ENCODE peak calls at places on chromosomes 12 and 14, in four cellular contexts. T is transverse colon, Y is WERI-Rb-1, Z is brain microvascular endothelial cell. F is an unnamed sample.

GRCh38 chr14:56490379-56490778 is 89.2 kb upstream of the TMEM260 start:
- DNase-seq in T (no peak), Y (no peak), Z (no peak), F (no peak)

GRCh38 chr12:127241056-127241830 is 1025.7 kb upstream of the TMEM132C start:
- DNase-seq in T (no peak), Y (no peak), Z (no peak), F (no peak)

GRCh38 chr12:59067068-59067467 is 146.8 kb upstream of the LRIG3 start:
- DNase-seq in T (no peak), Y (peak), Z (peak), F (peak)

GRCh38 chr12:102510463-102510862 is 30.1 kb upstream of the IGF1 start:
- DNase-seq in T (no peak), Y (no peak), Z (no peak), F (no peak)

GRCh38 chr12:49038291-49038955 is 19.8 kb upstream of the PRKAG1 start:
- DNase-seq in T (no peak), Y (no peak), Z (no peak), F (no peak)

GRCh38 chr12:117986705-117987469 is 18.1 kb upstream of the KSR2 start:
- DNase-seq in T (no peak), Y (no peak), Z (peak), F (no peak)

GRCh38 chr12:22856120-22856699 is 231.2 kb downstream of the ETNK1 start:
- DNase-seq in T (no peak), Y (no peak), Z (no peak), F (peak)

GRCh38 chr12:15168279-15168678 is 52.9 kb downstream of the RERG start:
- DNase-seq in T (no peak), Y (no peak), Z (no peak), F (no peak)

GRCh38 chr12:55972045-55972843 is 1.6 kb upstream of the RAB5B start:
- DNase-seq in T (no peak), Y (no peak), Z (peak), F (no peak)

GRCh38 chr12:114399664-114400211 is 6.2 kb downstream of the TBX5 start:
- DNase-seq in T (no peak), Y (no peak), Z (no peak), F (no peak)

GRCh38 chr14:96309907-96310330 is 53.2 kb downstream of the ATG2B start:
- DNase-seq in T (no peak), Y (peak), Z (no peak), F (no peak)

GRCh38 chr12:25839470-25839869 is 119.0 kb upstream of the RASSF8 start:
- DNase-seq in T (no peak), Y (no peak), Z (peak), F (no peak)

GRCh38 chr14:87073880-87074570 is 919.0 kb downstream of the GALC start:
- DNase-seq in T (no peak), Y (no peak), Z (no peak), F (no peak)

GRCh38 chr14:105067140-105067968 is 2.1 kb upstream of the GPR132 start:
- DNase-seq in T (no peak), Y (no peak), Z (peak), F (no peak)

GRCh38 chr14:103834956-103835355 is 12.4 kb downstream of the PPP1R13B start:
- DNase-seq in T (no peak), Y (no peak), Z (no peak), F (no peak)

GRCh38 chr12:127750076-127750840 is 516.7 kb upstream of the TMEM132C start:
- DNase-seq in T (no peak), Y (no peak), Z (peak), F (peak)

GRCh38 chr14:77562681-77563080 is 53.8 kb downstream of the SPTLC2 start:
- DNase-seq in T (no peak), Y (no peak), Z (peak), F (peak)

GRCh38 chr14:89858084-89858483 is 96.4 kb downstream of the EFCAB11 start:
- DNase-seq in T (no peak), Y (no peak), Z (peak), F (no peak)

GRCh38 chr14:37973031-37973908 is 234.4 kb upstream of the SSTR1 start:
- DNase-seq in T (no peak), Y (no peak), Z (no peak), F (no peak)

GRCh38 chr12:13223176-13223806 is 26.8 kb downstream of the EMP1 start:
- DNase-seq in T (no peak), Y (no peak), Z (peak), F (peak)

GRCh38 chr12:125528300-125528699 is 463.1 kb downstream of the AACS start:
- DNase-seq in T (no peak), Y (no peak), Z (no peak), F (no peak)

GRCh38 chr14:29558516-29558915 is 369.1 kb downstream of the PRKD1 start:
- DNase-seq in T (no peak), Y (no peak), Z (no peak), F (peak)

GRCh38 chr14:93034671-93034994 is 81.1 kb downstream of the ITPK1 start:
- DNase-seq in T (no peak), Y (no peak), Z (no peak), F (no peak)
- TF ChIP-seq CTCF in T (no peak), Y (no peak), Z (no peak), F (no peak)

GRCh38 chr14:69879175-69880047 is at the start of gene SMOC1:
- DNase-seq in T (peak), Y (peak), Z (peak), F (no peak)
- H3K4me3 ChIP-seq in T (peak), Y (peak), Z (peak), F (no peak)

GRCh38 chr12:57896139-57896436 is 45.3 kb upstream of the ATP23 start:
- DNase-seq in T (no peak), Y (peak), Z (no peak), F (no peak)

GRCh38 chr12:57897296-57897974 is 43.9 kb upstream of the ATP23 start:
- DNase-seq in T (no peak), Y (peak), Z (no peak), F (no peak)

GRCh38 chr12:57895337-57896138 is 45.8 kb upstream of the ATP23 start:
- DNase-seq in T (no peak), Y (no peak), Z (no peak), F (no peak)

GRCh38 chr12:57898308-57898970 is 42.9 kb upstream of the ATP23 start:
- DNase-seq in T (peak), Y (no peak), Z (no peak), F (no peak)

GRCh38 chr12:57896437-57897201 is 44.7 kb upstream of the ATP23 start:
- DNase-seq in T (peak), Y (peak), Z (peak), F (no peak)
- TF ChIP-seq CTCF in T (no peak), Y (peak), Z (peak), F (peak)

GRCh38 chr12:113244015-113244983 is 23.0 kb downstream of the TPCN1 start:
- DNase-seq in T (peak), Y (no peak), Z (no peak), F (no peak)
- H3K4me3 ChIP-seq in T (no peak), Y (no peak), Z (no peak), F (no peak)

DNA sequence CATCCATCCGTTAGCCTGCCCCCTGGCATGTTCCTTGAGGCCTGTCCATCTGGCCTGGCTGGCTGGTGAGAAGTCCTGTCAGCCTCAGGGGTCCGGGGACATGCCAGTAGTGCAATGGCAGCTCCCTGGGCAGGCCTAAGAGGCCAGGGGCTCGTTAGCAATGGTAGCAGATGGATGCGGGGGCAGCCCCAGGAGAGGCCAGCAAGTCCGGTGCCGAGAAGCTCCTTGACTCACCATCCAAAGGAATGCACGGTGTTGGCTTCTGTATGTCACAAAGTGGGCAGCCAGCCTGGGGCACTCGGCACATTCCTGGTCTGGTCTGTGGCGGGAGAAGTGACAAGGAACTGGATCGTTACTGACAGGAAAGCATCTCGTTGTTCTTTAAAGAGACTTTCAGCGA is 319.9 kb downstream of the CACNA1C start:
- DNase-seq in T (no peak), Y (no peak), Z (no peak), F (no peak)
- TF ChIP-seq CTCF in T (no peak), Y (no peak), Z (no peak), F (no peak)

DNA sequence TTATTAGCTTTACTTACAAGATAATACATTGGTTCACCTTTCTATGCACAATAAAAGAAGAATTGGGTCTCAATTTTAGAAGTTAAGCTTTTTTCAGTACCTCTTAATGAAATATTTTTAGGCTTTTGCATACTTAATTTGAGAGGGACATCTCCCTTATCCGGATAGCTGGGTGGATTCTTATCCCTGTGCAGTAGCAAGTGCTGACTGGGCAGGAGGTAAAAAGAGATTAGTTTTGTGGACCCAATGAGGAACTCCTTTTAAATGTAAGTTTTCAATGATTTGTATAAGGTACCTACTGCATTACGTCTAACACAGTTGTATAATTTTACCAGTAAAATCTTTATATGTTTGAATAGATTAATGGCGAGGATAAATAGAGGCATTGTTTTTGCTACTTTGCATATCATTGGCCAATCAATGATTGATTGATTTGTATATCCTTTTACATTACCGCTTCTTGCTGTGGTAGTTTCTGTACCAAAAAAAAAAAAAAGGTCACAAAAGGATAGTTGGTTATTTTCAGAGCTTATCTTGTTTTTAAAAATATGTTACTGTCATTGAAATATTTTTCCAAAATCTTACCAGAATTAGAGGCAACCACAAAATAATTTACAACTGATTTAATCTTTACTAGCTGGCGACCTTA is 2.2 kb downstream of the CPSF6 start:
- DNase-seq in T (no peak), Y (no peak), Z (no peak), F (no peak)
- H3K4me3 ChIP-seq in T (peak), Y (peak), Z (peak), F (peak)

DNA sequence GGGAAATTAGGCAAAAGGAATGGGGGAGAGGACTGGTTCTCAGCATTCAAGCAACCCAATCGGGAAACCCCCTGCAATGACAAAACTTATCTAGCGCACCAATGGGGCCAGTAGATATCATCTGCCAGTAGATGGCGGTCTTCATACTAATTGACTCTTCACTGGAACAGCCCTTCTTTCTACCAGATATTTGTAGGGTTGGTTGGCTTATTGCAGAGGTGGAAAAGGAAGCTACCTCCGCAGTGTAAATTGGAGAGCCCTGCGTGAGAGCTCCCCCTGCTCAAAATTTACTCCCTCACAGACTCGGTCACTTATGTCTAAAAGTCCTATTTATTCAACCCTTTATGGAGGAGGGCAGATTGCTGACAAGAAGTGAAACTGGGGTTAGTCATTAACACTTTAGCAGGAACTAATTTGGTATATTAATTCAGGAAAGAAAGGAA is 166.1 kb upstream of the CCND2 start:
- DNase-seq in T (peak), Y (peak), Z (peak), F (no peak)
- TF ChIP-seq CTCF in T (peak), Y (peak), Z (peak), F (peak)

DNA sequence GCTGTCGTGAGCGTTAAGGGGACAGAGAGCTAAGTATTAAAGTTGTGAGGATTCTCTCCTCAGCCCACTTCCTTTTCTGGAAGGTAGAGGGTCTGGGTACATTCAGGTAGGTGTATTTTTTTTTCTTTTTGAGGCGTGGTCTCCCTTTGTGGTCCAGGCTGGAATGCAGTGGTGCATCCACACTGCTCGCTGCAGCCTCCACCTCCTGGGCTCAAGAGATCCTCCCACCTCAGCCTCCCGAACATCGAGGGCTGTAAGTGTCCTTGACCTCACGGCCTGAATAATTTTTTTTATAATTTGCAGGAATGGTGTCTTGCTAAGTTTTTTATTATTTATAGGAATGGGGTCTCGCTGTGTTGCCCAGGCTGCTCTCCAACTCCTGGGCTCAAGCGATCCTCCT is 1.4 kb downstream of the PUS1 start:
- DNase-seq in T (no peak), Y (no peak), Z (no peak), F (no peak)
- H3K4me3 ChIP-seq in T (peak), Y (peak), Z (peak), F (peak)